ENCODE peak calls at places on chromosomes 13 and 19, in ten cellular contexts. L is hypothalamus, V is anterior cingulate cortex, H is RWPE1, G is pancreas, I is D721Med, M is left colon, U is heart right ventricle, A is fibroblast of mammary gland, R is astrocyte of the spinal cord. W is an unnamed sample.

GRCh38 chr19:39100500-39101166 is 16.5 kb downstream of the ACP7 start:
- DNase-seq in H (no peak), R (no peak), A (no peak), U (no peak), I (no peak), L (no peak), G (no peak), V (no peak), M (no peak), W (no peak)

GRCh38 chr13:111115841-111116500 is 861 bp downstream of the ARHGEF7 start:
- DNase-seq in U (peak; percentile 57), R (peak; percentile 71), A (peak; percentile 91), I (no peak), M (no peak), V (no peak), L (no peak), G (no peak), H (no peak), W (peak; percentile 77)

GRCh38 chr19:10751109-10751972 is 33.5 kb downstream of the DNM2 start:
- DNase-seq in U (no peak), I (no peak), R (no peak), A (no peak), H (peak; percentile 17), V (no peak), L (peak; percentile 49), M (peak; percentile 76), G (no peak), W (no peak)

GRCh38 chr13:101406787-101407186 is 9.5 kb downstream of the NALCN start:
- DNase-seq in M (no peak), A (no peak), L (no peak), U (no peak), H (peak; percentile 34), I (no peak), G (no peak), V (no peak), R (no peak), W (no peak)

GRCh38 chr19:39183100-39183499 is 13.7 kb upstream of the NCCRP1 start:
- DNase-seq in L (no peak), R (no peak), V (no peak), U (no peak), I (no peak), H (no peak), G (no peak), M (no peak), A (peak; percentile 12), W (no peak)

GRCh38 chr13:23428183-23428528 is 5.3 kb downstream of the SACS start:
- DNase-seq in L (no peak), R (peak; percentile 48), G (no peak), H (no peak), A (peak; percentile 63), V (no peak), I (no peak), M (no peak), U (no peak), W (no peak)

GRCh38 chr19:15048128-15048527 is 1.2 kb upstream of the CASP14 start:
- DNase-seq in V (no peak), L (no peak), I (no peak), M (no peak), A (no peak), G (no peak), U (no peak), R (no peak), H (no peak), W (no peak)

GRCh38 chr19:3338541-3339181 is 27.7 kb upstream of the NFIC start:
- DNase-seq in U (peak; percentile 47), M (peak; percentile 91), V (no peak), L (no peak), H (no peak), G (peak; percentile 85), I (no peak), A (no peak), R (no peak), W (no peak)

GRCh38 chr13:25085125-25085742 is 10.7 kb upstream of the PABPC3 start:
- DNase-seq in U (no peak), R (peak; percentile 43), I (peak; percentile 44), V (no peak), G (no peak), H (peak; percentile 36), M (no peak), A (peak; percentile 48), L (peak; percentile 72), W (peak; percentile 3)

GRCh38 chr13:102587916-102588315 is 8.9 kb upstream of the TPP2 start:
- DNase-seq in G (no peak), L (no peak), I (no peak), H (no peak), U (no peak), R (no peak), A (no peak), V (no peak), M (no peak), W (no peak)

GRCh38 chr19:16160943-16161560 is 12.3 kb downstream of the CIB3 start:
- DNase-seq in L (no peak), M (no peak), R (peak; percentile 85), U (no peak), V (no peak), H (peak; percentile 91), A (peak; percentile 89), G (no peak), I (no peak), W (peak; percentile 14)

GRCh38 chr19:39554701-39555311 is 14.8 kb upstream of the EID2 start:
- DNase-seq in I (no peak), V (no peak), A (no peak), M (no peak), R (no peak), H (no peak), G (no peak), L (no peak), U (no peak), W (no peak)

GRCh38 chr13:80341098-80341701 is at the start of gene SPRY2:
- DNase-seq in V (peak; percentile 91), L (peak; percentile 95), H (peak; percentile 85), I (no peak), R (peak; percentile 98), A (peak; percentile 96), M (peak; percentile 95), G (peak; percentile 90), U (peak; percentile 93), W (peak; percentile 86)

GRCh38 chr13:45113809-45114208 is 6.5 kb upstream of the GTF2F2 start:
- DNase-seq in G (no peak), V (no peak), H (no peak), A (no peak), U (no peak), R (no peak), L (no peak), I (no peak), M (no peak), W (no peak)

GRCh38 chr13:27425151-27425917 is 915 bp downstream of the GTF3A start:
- DNase-seq in U (no peak), H (no peak), L (no peak), R (no peak), M (no peak), G (no peak), V (no peak), I (no peak), A (peak; percentile 42), W (no peak)

GRCh38 chr13:60329221-60329983 is 67.6 kb upstream of the TDRD3 start:
- DNase-seq in R (peak; percentile 19), H (peak; percentile 22), V (no peak), L (peak; percentile 21), U (no peak), M (no peak), A (peak; percentile 25), I (no peak), G (peak; percentile 11), W (no peak)

GRCh38 chr19:32404213-32404938 is 1.2 kb upstream of the DPY19L3 start:
- DNase-seq in M (peak; percentile 29), L (no peak), V (no peak), I (no peak), G (peak; percentile 9), U (no peak), A (peak; percentile 29), R (no peak), H (no peak), W (no peak)

GRCh38 chr19:41325947-41326706 is 16.2 kb downstream of the CCDC97 start:
- DNase-seq in R (peak; percentile 76), H (no peak), U (no peak), L (peak; percentile 37), I (no peak), A (peak; percentile 81), M (no peak), G (no peak), V (no peak), W (no peak)

GRCh38 chr19:543912-544608 is at the start of gene GZMM:
- DNase-seq in V (no peak), U (no peak), I (no peak), A (no peak), H (no peak), M (no peak), G (no peak), R (no peak), L (no peak), W (no peak)

GRCh38 chr19:56290104-56290503 is 17.6 kb downstream of the EDDM13 start:
- DNase-seq in I (no peak), R (no peak), G (no peak), V (no peak), A (no peak), L (no peak), U (no peak), H (no peak), M (no peak), W (no peak)

GRCh38 chr13:79267560-79267959 is 138.5 kb downstream of the RBM26 start:
- DNase-seq in M (no peak), H (no peak), L (no peak), V (no peak), G (no peak), I (no peak), R (no peak), A (no peak), U (no peak), W (no peak)

GRCh38 chr19:43779147-43779819 is 1.5 kb downstream of the KCNN4 start:
- DNase-seq in V (no peak), I (no peak), H (no peak), A (no peak), G (no peak), U (no peak), M (peak; percentile 79), R (no peak), L (peak; percentile 11), W (no peak)

GRCh38 chr13:87259479-87260083 is 411.6 kb upstream of the SLITRK5 start:
- DNase-seq in M (no peak), G (no peak), U (no peak), V (no peak), A (no peak), H (no peak), R (no peak), I (no peak), L (no peak), W (no peak)

GRCh38 chr19:49294401-49294800 is 30.6 kb downstream of the SLC6A16 start:
- DNase-seq in L (no peak), H (no peak), A (no peak), I (no peak), R (no peak), G (no peak), M (no peak), V (no peak), U (no peak), W (no peak)

GRCh38 chr13:73451120-73452029 is 392.6 kb downstream of the KLF5 start:
- DNase-seq in I (no peak), A (no peak), U (no peak), L (no peak), V (no peak), R (peak; percentile 19), H (no peak), M (peak; percentile 36), G (no peak), W (no peak)

GRCh38 chr19:12603714-12604113 is 6.9 kb downstream of the ZNF490 start:
- DNase-seq in H (no peak), L (no peak), M (no peak), R (peak; percentile 46), V (no peak), U (no peak), G (no peak), I (no peak), A (no peak), W (no peak)

GRCh38 chr13:46035066-46035465 is 17.5 kb downstream of the ZC3H13 start:
- DNase-seq in U (no peak), H (no peak), V (no peak), A (no peak), M (no peak), L (no peak), R (no peak), G (no peak), I (no peak), W (no peak)

GRCh38 chr13:43514326-43514725 is 272.4 kb downstream of the ENOX1 start:
- DNase-seq in V (no peak), G (no peak), I (no peak), A (no peak), U (no peak), H (no peak), M (no peak), R (no peak), L (no peak), W (no peak)

W was measured in AG09309.